ENCODE peak calls at places on chromosomes 5 and 9, in six cellular contexts. One of them, this sample, is unnamed.
A peak's percentile ranks its signal among the peaks of the same experiment; 100 is the strongest.

GRCh38 chr9:69331444-69331843 is 6.4 kb downstream of the ENTREP1 start:
- DNase-seq in A549: no peak
- DNase-seq in H9: no peak
- DNase-seq in OCI-LY7: no peak
- DNase-seq in mesendoderm: no peak
- DNase-seq in IMR-90: no peak
- DNase-seq in this sample: peak; percentile 41

GRCh38 chr5:87243161-87243877 is 24.4 kb upstream of the RASA1 start:
- DNase-seq in mesendoderm: no peak
- DNase-seq in OCI-LY7: no peak
- DNase-seq in IMR-90: peak; percentile 88
- DNase-seq in H9: no peak
- DNase-seq in A549: peak; percentile 57
- DNase-seq in this sample: no peak

GRCh38 chr9:94175669-94176068 is 83.4 kb upstream of the ZNF169 start:
- DNase-seq in OCI-LY7: no peak
- DNase-seq in mesendoderm: peak; percentile 57
- DNase-seq in H9: no peak
- DNase-seq in A549: no peak
- DNase-seq in IMR-90: peak; percentile 26
- DNase-seq in this sample: no peak

GRCh38 chr9:128159073-128159783 is 837 bp upstream of the BBLN start:
- DNase-seq in mesendoderm: no peak
- DNase-seq in A549: no peak
- DNase-seq in OCI-LY7: peak; percentile 31
- DNase-seq in H9: no peak
- DNase-seq in IMR-90: no peak
- DNase-seq in this sample: no peak

GRCh38 chr5:24788829-24789509 is 144.2 kb upstream of the CDH10 start:
- DNase-seq in IMR-90: no peak
- DNase-seq in mesendoderm: peak; percentile 11
- DNase-seq in A549: peak; percentile 3
- DNase-seq in H9: no peak
- DNase-seq in OCI-LY7: no peak
- DNase-seq in this sample: no peak

GRCh38 chr5:170467000-170467707 is 36.7 kb upstream of the KCNIP1 start:
- DNase-seq in IMR-90: peak; percentile 90
- DNase-seq in H9: no peak
- DNase-seq in A549: peak; percentile 63
- DNase-seq in mesendoderm: no peak
- DNase-seq in OCI-LY7: no peak
- DNase-seq in this sample: peak; percentile 75

GRCh38 chr9:16794871-16795639 is 75.4 kb downstream of the BNC2 start:
- DNase-seq in H9: no peak
- DNase-seq in OCI-LY7: no peak
- DNase-seq in mesendoderm: no peak
- DNase-seq in IMR-90: peak; percentile 83
- DNase-seq in A549: no peak
- DNase-seq in this sample: no peak

GRCh38 chr5:132353593-132353992 is 15.9 kb upstream of the SLC22A5 start:
- DNase-seq in IMR-90: no peak
- DNase-seq in H9: no peak
- DNase-seq in mesendoderm: no peak
- DNase-seq in OCI-LY7: no peak
- DNase-seq in A549: no peak
- DNase-seq in this sample: no peak

GRCh38 chr5:15001512-15001911 is 129.9 kb upstream of the ANKH start:
- DNase-seq in A549: no peak
- DNase-seq in mesendoderm: no peak
- DNase-seq in H9: no peak
- DNase-seq in IMR-90: no peak
- DNase-seq in OCI-LY7: no peak
- DNase-seq in this sample: no peak

GRCh38 chr9:104386425-104387069 is 117.5 kb upstream of the OR13F1 start:
- DNase-seq in A549: peak; percentile 58
- DNase-seq in IMR-90: peak; percentile 20
- DNase-seq in H9: no peak
- DNase-seq in OCI-LY7: peak; percentile 30
- DNase-seq in mesendoderm: peak; percentile 77
- DNase-seq in this sample: no peak

GRCh38 chr9:112997236-112997941 is 14.6 kb downstream of the ZNF883 start:
- DNase-seq in H9: no peak
- DNase-seq in mesendoderm: peak; percentile 9
- DNase-seq in OCI-LY7: no peak
- DNase-seq in A549: no peak
- DNase-seq in IMR-90: no peak
- DNase-seq in this sample: no peak

GRCh38 chr5:142678615-142679014 is 7.3 kb downstream of the FGF1 start:
- DNase-seq in IMR-90: no peak
- DNase-seq in H9: no peak
- DNase-seq in A549: no peak
- DNase-seq in OCI-LY7: no peak
- DNase-seq in mesendoderm: no peak
- DNase-seq in this sample: no peak

GRCh38 chr9:38153152-38153909 is 84.3 kb upstream of the SHB start:
- DNase-seq in H9: no peak
- DNase-seq in IMR-90: no peak
- DNase-seq in A549: no peak
- DNase-seq in OCI-LY7: no peak
- DNase-seq in mesendoderm: no peak
- DNase-seq in this sample: no peak

GRCh38 chr5:181167814-181168488 is 20.6 kb downstream of the OR2V2 start:
- DNase-seq in OCI-LY7: peak; percentile 63
- DNase-seq in IMR-90: no peak
- DNase-seq in H9: peak; percentile 91
- DNase-seq in mesendoderm: peak; percentile 91
- DNase-seq in A549: peak; percentile 70
- DNase-seq in this sample: no peak

GRCh38 chr5:113546711-113547159 is 33.2 kb downstream of the YTHDC2 start:
- DNase-seq in A549: no peak
- DNase-seq in IMR-90: peak; percentile 79
- DNase-seq in OCI-LY7: no peak
- DNase-seq in H9: no peak
- DNase-seq in mesendoderm: no peak
- DNase-seq in this sample: no peak

GRCh38 chr9:94600715-94601114 is 7.1 kb upstream of the FBP2 start:
- DNase-seq in H9: no peak
- DNase-seq in mesendoderm: no peak
- DNase-seq in OCI-LY7: no peak
- DNase-seq in IMR-90: no peak
- DNase-seq in A549: no peak
- DNase-seq in this sample: no peak

GRCh38 chr5:179258922-179259730 is 86.1 kb downstream of the ADAMTS2 start:
- DNase-seq in IMR-90: peak; percentile 72
- DNase-seq in A549: no peak
- DNase-seq in H9: peak; percentile 24
- DNase-seq in mesendoderm: no peak
- DNase-seq in OCI-LY7: no peak
- DNase-seq in this sample: no peak

GRCh38 chr5:124736111-124736813 is 10.2 kb downstream of the ZNF608 start:
- DNase-seq in H9: no peak
- DNase-seq in OCI-LY7: no peak
- DNase-seq in A549: no peak
- DNase-seq in mesendoderm: no peak
- DNase-seq in IMR-90: peak; percentile 95
- DNase-seq in this sample: no peak

GRCh38 chr5:118723021-118723338 is 265.4 kb downstream of the DTWD2 start:
- DNase-seq in OCI-LY7: no peak
- DNase-seq in mesendoderm: no peak
- DNase-seq in H9: no peak
- DNase-seq in A549: no peak
- DNase-seq in IMR-90: no peak
- DNase-seq in this sample: no peak

GRCh38 chr5:123094919-123095693 is 6.1 kb downstream of the PRDM6 start:
- DNase-seq in mesendoderm: peak; percentile 69
- DNase-seq in OCI-LY7: no peak
- DNase-seq in H9: peak; percentile 66
- DNase-seq in A549: no peak
- DNase-seq in IMR-90: peak; percentile 18
- DNase-seq in this sample: no peak

GRCh38 chr9:21294325-21294724 is 10.8 kb downstream of the IFNA5 start:
- DNase-seq in OCI-LY7: no peak
- DNase-seq in IMR-90: peak; percentile 17
- DNase-seq in mesendoderm: no peak
- DNase-seq in A549: peak; percentile 43
- DNase-seq in H9: no peak
- DNase-seq in this sample: peak; percentile 52

GRCh38 chr5:158013939-158014338 is 155.0 kb upstream of the CLINT1 start:
- DNase-seq in H9: peak; percentile 75
- DNase-seq in OCI-LY7: peak; percentile 43
- DNase-seq in mesendoderm: peak; percentile 89
- DNase-seq in IMR-90: peak; percentile 12
- DNase-seq in A549: peak; percentile 49
- DNase-seq in this sample: no peak

GRCh38 chr9:7974335-7975005 is 174.9 kb upstream of the DMAC1 start:
- DNase-seq in A549: no peak
- DNase-seq in mesendoderm: no peak
- DNase-seq in OCI-LY7: peak; percentile 88
- DNase-seq in H9: no peak
- DNase-seq in IMR-90: no peak
- DNase-seq in this sample: no peak

GRCh38 chr9:7976167-7976755 is 176.7 kb upstream of the DMAC1 start:
- DNase-seq in H9: no peak
- DNase-seq in IMR-90: no peak
- DNase-seq in A549: no peak
- DNase-seq in OCI-LY7: peak; percentile 94
- DNase-seq in mesendoderm: no peak
- DNase-seq in this sample: no peak

GRCh38 chr9:7970666-7971335 is 171.2 kb upstream of the DMAC1 start:
- DNase-seq in IMR-90: no peak
- DNase-seq in OCI-LY7: no peak
- DNase-seq in A549: no peak
- DNase-seq in mesendoderm: no peak
- DNase-seq in H9: no peak
- DNase-seq in this sample: no peak

GRCh38 chr9:7976856-7977255 is 177.3 kb upstream of the DMAC1 start:
- DNase-seq in H9: no peak
- DNase-seq in IMR-90: no peak
- DNase-seq in mesendoderm: no peak
- DNase-seq in A549: no peak
- DNase-seq in OCI-LY7: peak; percentile 27
- DNase-seq in this sample: no peak

DNA sequence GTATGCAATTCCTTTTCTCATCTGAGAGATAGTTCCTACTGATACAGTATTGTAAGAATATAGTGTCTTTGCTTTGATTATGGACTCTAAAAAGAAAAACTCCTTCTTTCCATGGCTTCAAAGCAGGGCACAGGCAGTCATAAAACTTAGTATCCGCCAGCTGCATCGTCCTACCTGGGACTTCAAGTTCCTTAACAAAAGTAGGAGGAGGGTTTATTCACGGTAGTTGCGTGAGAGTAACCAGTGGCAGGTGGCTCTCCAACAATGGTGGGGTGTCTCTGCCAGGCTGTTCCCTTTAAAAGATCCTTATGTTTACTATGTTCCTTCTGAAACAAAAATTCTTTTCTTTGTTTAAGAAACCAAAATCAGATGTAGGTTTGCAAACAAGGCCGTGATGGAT is 173.5 kb upstream of the DMAC1 start:
- DNase-seq in OCI-LY7: no peak
- DNase-seq in H9: no peak
- DNase-seq in mesendoderm: no peak
- DNase-seq in A549: no peak
- DNase-seq in IMR-90: no peak
- DNase-seq in this sample: no peak
- H3K4me2 ChIP-seq in OCI-LY7: peak overlapping the region; percentile 68
- H3K4me2 ChIP-seq in H9: no peak overlapping the region
- H3K4me2 ChIP-seq in mesendoderm: no peak overlapping the region
- H3K4me2 ChIP-seq in A549: no peak overlapping the region
- H3K4me2 ChIP-seq in IMR-90: no peak overlapping the region
- H3K4me2 ChIP-seq in this sample: no peak overlapping the region

DNA sequence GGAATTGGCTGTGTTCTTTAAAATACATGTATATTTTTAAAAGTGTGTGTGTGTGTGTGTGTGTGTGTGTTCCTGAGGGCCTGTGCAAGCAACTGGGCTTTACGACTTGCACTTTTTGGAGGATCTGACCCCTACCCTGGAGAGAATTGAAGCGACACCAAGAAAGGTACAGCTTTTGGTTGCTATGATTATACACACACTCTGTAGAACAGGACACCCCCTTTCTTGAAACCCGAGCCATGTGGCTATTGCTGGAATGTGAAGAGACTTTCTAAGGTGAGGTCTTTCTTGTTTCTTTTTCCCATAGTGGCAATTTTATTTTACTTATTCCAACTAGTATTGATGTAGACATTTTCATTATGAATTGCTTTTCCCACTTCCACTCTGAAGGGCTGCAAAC is 1.0 kb downstream of the SHISAL2B start:
- DNase-seq in A549: peak; percentile 1
- DNase-seq in H9: no peak
- DNase-seq in OCI-LY7: no peak
- DNase-seq in IMR-90: no peak
- DNase-seq in mesendoderm: peak; percentile 66
- DNase-seq in this sample: no peak
- H3K4me2 ChIP-seq in A549: peak overlapping the region; percentile 96
- H3K4me2 ChIP-seq in H9: peak overlapping the region; percentile 87
- H3K4me2 ChIP-seq in OCI-LY7: no peak overlapping the region
- H3K4me2 ChIP-seq in IMR-90: no peak overlapping the region
- H3K4me2 ChIP-seq in mesendoderm: peak overlapping the region; percentile 70
- H3K4me2 ChIP-seq in this sample: peak overlapping the region; percentile 58

GRCh38 chr5:92678576-92679105 is 902.4 kb downstream of the NR2F1-AS1 start:
- DNase-seq in IMR-90: no peak
- DNase-seq in OCI-LY7: no peak
- DNase-seq in mesendoderm: peak; percentile 14
- DNase-seq in A549: peak; percentile 44
- DNase-seq in H9: no peak
- DNase-seq in this sample: no peak

GRCh38 chr5:92676839-92677197 is 904.2 kb downstream of the NR2F1-AS1 start:
- DNase-seq in A549: no peak
- DNase-seq in IMR-90: no peak
- DNase-seq in mesendoderm: no peak
- DNase-seq in H9: no peak
- DNase-seq in OCI-LY7: no peak
- DNase-seq in this sample: no peak

GRCh38 chr5:92674322-92674721 is 906.7 kb downstream of the NR2F1-AS1 start:
- DNase-seq in OCI-LY7: no peak
- DNase-seq in A549: no peak
- DNase-seq in mesendoderm: no peak
- DNase-seq in H9: no peak
- DNase-seq in IMR-90: no peak
- DNase-seq in this sample: no peak

GRCh38 chr5:92676120-92676838 is 904.7 kb downstream of the NR2F1-AS1 start:
- DNase-seq in H9: no peak
- DNase-seq in mesendoderm: no peak
- DNase-seq in IMR-90: no peak
- DNase-seq in A549: no peak
- DNase-seq in OCI-LY7: no peak
- DNase-seq in this sample: no peak
- H3K4me2 ChIP-seq in H9: no peak overlapping the region
- H3K4me2 ChIP-seq in mesendoderm: no peak overlapping the region
- H3K4me2 ChIP-seq in IMR-90: no peak overlapping the region
- H3K4me2 ChIP-seq in A549: no peak overlapping the region
- H3K4me2 ChIP-seq in OCI-LY7: no peak overlapping the region
- H3K4me2 ChIP-seq in this sample: no peak overlapping the region

DNA sequence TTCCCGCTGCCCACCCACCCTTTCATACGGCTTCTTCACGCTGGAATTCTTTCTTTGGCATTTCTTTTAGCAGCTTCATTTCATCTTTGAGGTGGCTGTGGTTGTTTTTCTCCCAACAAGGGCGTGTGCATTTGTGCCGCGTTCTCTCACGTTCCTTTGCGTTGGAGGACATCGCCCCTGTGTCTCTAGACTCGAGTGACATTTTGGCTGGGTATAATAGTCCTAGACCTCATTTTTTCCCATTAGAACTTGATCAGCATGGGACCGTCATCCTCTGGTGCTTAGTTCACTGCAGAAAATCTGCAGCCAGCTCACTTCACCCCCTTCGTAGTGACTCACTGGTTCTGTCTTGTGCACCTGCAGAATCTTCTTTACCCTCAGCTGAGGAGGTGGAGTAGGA is 29.5 kb downstream of the KCNT1 start:
- DNase-seq in H9: no peak
- DNase-seq in A549: no peak
- DNase-seq in OCI-LY7: no peak
- DNase-seq in mesendoderm: no peak
- DNase-seq in IMR-90: no peak
- DNase-seq in this sample: no peak
- H3K4me2 ChIP-seq in H9: no peak overlapping the region
- H3K4me2 ChIP-seq in A549: no peak overlapping the region
- H3K4me2 ChIP-seq in OCI-LY7: no peak overlapping the region
- H3K4me2 ChIP-seq in mesendoderm: no peak overlapping the region
- H3K4me2 ChIP-seq in IMR-90: no peak overlapping the region
- H3K4me2 ChIP-seq in this sample: no peak overlapping the region